ENCODE peak calls at places on chromosomes 4 and X, in ten cellular contexts. N, P, Q, M, C, B, Y, S, Z and W are unnamed samples.

GRCh38 chrX:51894697-51895336 is 1.4 kb downstream of the MAGED1 start:
- DNase-seq in P (peak), B (no peak), C (no peak), Y (peak), Q (no peak), N (no peak), S (peak), M (peak), Z (no peak), W (peak)

GRCh38 chrX:84469226-84469625 is 33.0 kb downstream of the HDX start:
- DNase-seq in B (no peak), M (peak), N (no peak), C (no peak), S (peak), Y (no peak), Z (no peak), P (no peak), Q (no peak), W (no peak)

GRCh38 chr4:89640620-89641366 is 196.2 kb downstream of the SNCA start:
- DNase-seq in N (no peak), Y (peak), B (peak), Q (no peak), P (peak), Z (no peak), M (peak), C (no peak), S (no peak), W (peak)

GRCh38 chr4:132923516-132923915 is 225.6 kb upstream of the PCDH10 start:
- DNase-seq in M (no peak), S (no peak), C (no peak), Y (no peak), N (no peak), Q (no peak), P (no peak), B (no peak), Z (no peak), W (no peak)

GRCh38 chr4:41360214-41360910 is 103.6 kb downstream of the UCHL1 start:
- DNase-seq in C (no peak), M (peak), Y (peak), S (peak), Z (no peak), Q (no peak), N (no peak), P (peak), B (peak), W (peak)

GRCh38 chrX:69387559-69388487 is 116.3 kb upstream of the NALF2 start:
- DNase-seq in S (peak), N (no peak), P (peak), M (no peak), B (peak), C (peak), Q (peak), Z (peak), Y (peak), W (peak)

GRCh38 chr4:145788765-145789164 is 108.8 kb downstream of the C4orf51 start:
- DNase-seq in Q (no peak), S (no peak), N (no peak), Z (no peak), Y (no peak), B (no peak), P (no peak), M (no peak), C (no peak), W (no peak)

GRCh38 chr4:5800496-5800895 is 89.5 kb downstream of the EVC start:
- DNase-seq in M (no peak), Y (no peak), N (no peak), Q (no peak), S (no peak), Z (no peak), C (no peak), B (no peak), P (no peak), W (no peak)

GRCh38 chrX:5458300-5458699 is 770.4 kb downstream of the NLGN4X start:
- DNase-seq in Q (no peak), Z (no peak), B (no peak), Y (no peak), N (no peak), M (no peak), C (no peak), S (no peak), P (no peak), W (no peak)

GRCh38 chr4:85116008-85116407 is 149.5 kb upstream of the WDFY3 start:
- DNase-seq in C (no peak), N (no peak), B (no peak), Q (no peak), S (no peak), P (no peak), M (no peak), Z (no peak), Y (no peak), W (no peak)

GRCh38 chrX:150547511-150548115 is 20.8 kb upstream of the MTM1 start:
- DNase-seq in P (peak), N (no peak), Y (peak), M (peak), Z (no peak), S (no peak), C (no peak), Q (no peak), B (peak), W (peak)

GRCh38 chr4:187103351-187103750 is 379.7 kb upstream of the FAT1 start:
- DNase-seq in Y (no peak), Z (no peak), M (no peak), Q (no peak), P (no peak), C (no peak), S (no peak), B (no peak), N (no peak), W (no peak)

GRCh38 chr4:4880492-4880891 is 21.0 kb downstream of the MSX1 start:
- DNase-seq in S (no peak), Z (no peak), N (no peak), C (no peak), B (no peak), M (no peak), Y (no peak), P (no peak), Q (no peak), W (no peak)

GRCh38 chr4:83054928-83055327 is 19.9 kb downstream of the COPS4 start:
- DNase-seq in B (no peak), Y (no peak), P (no peak), Q (no peak), M (no peak), C (peak), S (no peak), Z (no peak), N (no peak), W (no peak)